ENCODE peak calls at places on chromosomes 16 and 17, in six cellular contexts. One of them, this sample, is unnamed.

GRCh38 chr17:64788286-64789060 is 126.4 kb upstream of the SMURF2 start:
- DNase-seq in IMR-90: no peak
- DNase-seq in H1: no peak
- DNase-seq in neuronal stem cell: no peak
- DNase-seq in trophoblast cell: no peak
- DNase-seq in mesendoderm: no peak
- DNase-seq in this sample: no peak

GRCh38 chr17:64599187-64599676 is 62.9 kb downstream of the SMURF2 start:
- DNase-seq in neuronal stem cell: no peak
- DNase-seq in H1: no peak
- DNase-seq in IMR-90: no peak
- DNase-seq in trophoblast cell: peak
- DNase-seq in mesendoderm: no peak
- DNase-seq in this sample: no peak

GRCh38 chr17:49809056-49809455 is 20.6 kb downstream of the KAT7 start:
- DNase-seq in IMR-90: no peak
- DNase-seq in mesendoderm: no peak
- DNase-seq in trophoblast cell: no peak
- DNase-seq in neuronal stem cell: no peak
- DNase-seq in H1: no peak
- DNase-seq in this sample: no peak

GRCh38 chr16:75203667-75204409 is 3.1 kb downstream of the CTRB2 start:
- DNase-seq in trophoblast cell: no peak
- DNase-seq in IMR-90: no peak
- DNase-seq in mesendoderm: peak
- DNase-seq in H1: no peak
- DNase-seq in neuronal stem cell: no peak
- DNase-seq in this sample: no peak

GRCh38 chr16:29700253-29700987 is 21.4 kb downstream of the QPRT start:
- DNase-seq in neuronal stem cell: peak
- DNase-seq in mesendoderm: peak
- DNase-seq in H1: peak
- DNase-seq in trophoblast cell: peak
- DNase-seq in IMR-90: peak
- DNase-seq in this sample: peak

GRCh38 chr16:10661737-10662136 is 33.0 kb downstream of the TEKT5 start:
- DNase-seq in H1: no peak
- DNase-seq in mesendoderm: no peak
- DNase-seq in neuronal stem cell: no peak
- DNase-seq in IMR-90: no peak
- DNase-seq in trophoblast cell: no peak
- DNase-seq in this sample: no peak

GRCh38 chr17:63082273-63082861 is 116.3 kb downstream of the TANC2 start:
- DNase-seq in IMR-90: peak
- DNase-seq in mesendoderm: peak
- DNase-seq in trophoblast cell: peak
- DNase-seq in H1: no peak
- DNase-seq in neuronal stem cell: no peak
- DNase-seq in this sample: peak

GRCh38 chr16:529012-529575 is 1.6 kb downstream of the CAPN15 start:
- DNase-seq in mesendoderm: no peak
- DNase-seq in trophoblast cell: no peak
- DNase-seq in neuronal stem cell: no peak
- DNase-seq in H1: no peak
- DNase-seq in IMR-90: no peak
- DNase-seq in this sample: no peak

GRCh38 chr16:50839920-50840729 is 98.2 kb downstream of the CYLD start:
- DNase-seq in IMR-90: no peak
- DNase-seq in trophoblast cell: no peak
- DNase-seq in H1: peak
- DNase-seq in neuronal stem cell: no peak
- DNase-seq in mesendoderm: peak
- DNase-seq in this sample: no peak

GRCh38 chr17:2949469-2950044 is 113.8 kb downstream of the OR1D5 start:
- DNase-seq in IMR-90: peak
- DNase-seq in neuronal stem cell: no peak
- DNase-seq in trophoblast cell: peak
- DNase-seq in mesendoderm: no peak
- DNase-seq in H1: no peak
- DNase-seq in this sample: peak

GRCh38 chr16:8632675-8633182 is 11.2 kb downstream of the METTL22 start:
- DNase-seq in H1: no peak
- DNase-seq in IMR-90: no peak
- DNase-seq in mesendoderm: no peak
- DNase-seq in trophoblast cell: peak
- DNase-seq in neuronal stem cell: no peak
- DNase-seq in this sample: no peak

GRCh38 chr17:56601613-56602012 is 8.1 kb downstream of the NOG start:
- DNase-seq in mesendoderm: no peak
- DNase-seq in neuronal stem cell: no peak
- DNase-seq in IMR-90: no peak
- DNase-seq in H1: no peak
- DNase-seq in trophoblast cell: peak
- DNase-seq in this sample: no peak

GRCh38 chr17:70332811-70333210 is 163.5 kb downstream of the KCNJ2 start:
- DNase-seq in neuronal stem cell: no peak
- DNase-seq in trophoblast cell: no peak
- DNase-seq in mesendoderm: no peak
- DNase-seq in H1: no peak
- DNase-seq in IMR-90: no peak
- DNase-seq in this sample: no peak

GRCh38 chr17:14918540-14918939 is 346.6 kb downstream of the PMP22 start:
- DNase-seq in IMR-90: peak
- DNase-seq in mesendoderm: peak
- DNase-seq in trophoblast cell: peak
- DNase-seq in neuronal stem cell: no peak
- DNase-seq in H1: no peak
- DNase-seq in this sample: peak

GRCh38 chr16:84462296-84463210 is 41.9 kb downstream of the MEAK7 start:
- DNase-seq in mesendoderm: no peak
- DNase-seq in trophoblast cell: no peak
- DNase-seq in neuronal stem cell: no peak
- DNase-seq in H1: no peak
- DNase-seq in IMR-90: no peak
- DNase-seq in this sample: no peak

DNA sequence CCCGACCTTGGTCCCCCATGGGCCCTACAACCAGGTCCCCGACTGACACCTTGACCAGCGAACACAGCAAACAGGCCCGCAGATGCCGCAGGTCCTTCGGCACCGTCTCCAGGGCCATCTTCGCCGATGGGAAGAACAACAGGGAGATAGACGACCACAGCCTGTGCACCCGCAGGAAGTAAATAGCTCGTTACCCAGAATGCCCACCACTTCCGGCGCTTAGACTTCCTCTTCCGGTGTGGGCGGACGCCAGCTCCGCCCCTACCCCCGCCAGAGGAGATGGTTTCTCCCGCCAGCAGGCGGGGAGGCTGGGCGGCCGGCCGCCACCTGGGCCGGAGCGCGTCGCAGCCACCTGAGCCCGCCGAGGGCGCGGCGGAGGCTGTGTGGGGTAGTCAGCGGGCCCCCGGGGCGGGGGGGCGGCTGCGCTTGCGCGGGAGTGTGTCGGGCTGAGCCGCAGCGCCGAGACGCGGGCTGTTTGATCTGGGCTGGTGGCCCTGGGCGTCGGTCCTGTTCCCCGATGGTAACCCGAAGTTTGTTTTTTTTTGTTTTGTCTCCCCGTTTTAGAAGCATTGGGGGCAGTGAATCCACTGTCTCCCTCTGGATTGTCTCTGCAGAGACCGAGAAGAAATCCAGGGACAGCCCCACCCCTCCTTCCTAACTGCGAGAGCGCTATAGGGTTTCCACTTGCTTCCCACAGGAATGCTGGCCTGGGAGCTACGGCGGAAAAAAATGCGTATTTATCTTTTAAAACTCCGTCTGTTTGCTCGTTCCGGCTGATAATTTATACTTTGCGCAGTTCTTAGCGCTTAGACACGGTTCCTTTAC is at the start of gene SUPT4H1:
- DNase-seq in IMR-90: peak
- DNase-seq in H1: peak
- DNase-seq in trophoblast cell: peak
- DNase-seq in neuronal stem cell: peak
- DNase-seq in mesendoderm: peak
- DNase-seq in this sample: peak
- H4K8ac ChIP-seq in IMR-90: peak
- H4K8ac ChIP-seq in H1: peak
- H4K8ac ChIP-seq in trophoblast cell: peak
- H4K8ac ChIP-seq in neuronal stem cell: peak
- H4K8ac ChIP-seq in mesendoderm: no peak
- H4K8ac ChIP-seq in this sample: peak

GRCh38 chr17:75784473-75785015 is at the start of gene UNK:
- DNase-seq in H1: peak
- DNase-seq in mesendoderm: peak
- DNase-seq in trophoblast cell: peak
- DNase-seq in IMR-90: peak
- DNase-seq in neuronal stem cell: peak
- DNase-seq in this sample: peak
- H4K8ac ChIP-seq in H1: peak
- H4K8ac ChIP-seq in mesendoderm: peak
- H4K8ac ChIP-seq in trophoblast cell: peak
- H4K8ac ChIP-seq in IMR-90: peak
- H4K8ac ChIP-seq in neuronal stem cell: no peak
- H4K8ac ChIP-seq in this sample: peak

DNA sequence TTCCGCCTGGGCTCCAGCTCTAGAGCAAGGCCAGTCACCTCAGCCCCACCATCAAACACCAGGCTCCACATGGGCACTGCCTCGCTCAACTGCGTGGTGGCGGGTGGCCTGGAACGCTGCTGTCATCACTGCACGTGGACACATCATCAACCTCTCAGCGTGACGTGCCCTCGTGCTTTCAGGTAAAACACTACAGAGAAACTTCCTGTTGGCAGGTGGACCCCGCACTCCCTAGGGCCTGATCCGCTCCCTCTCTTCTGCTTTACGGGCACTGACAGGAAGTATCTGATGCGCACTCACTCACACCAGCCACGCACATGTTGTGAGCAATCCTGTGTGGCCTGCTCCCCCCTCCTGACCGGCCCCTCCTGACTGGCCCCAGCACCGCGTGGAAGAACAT is 87.4 kb downstream of the ANKRD11 start:
- DNase-seq in trophoblast cell: no peak
- DNase-seq in neuronal stem cell: no peak
- DNase-seq in H1: no peak
- DNase-seq in IMR-90: no peak
- DNase-seq in mesendoderm: no peak
- DNase-seq in this sample: no peak
- H4K8ac ChIP-seq in trophoblast cell: no peak
- H4K8ac ChIP-seq in neuronal stem cell: peak
- H4K8ac ChIP-seq in H1: no peak
- H4K8ac ChIP-seq in IMR-90: no peak
- H4K8ac ChIP-seq in mesendoderm: no peak
- H4K8ac ChIP-seq in this sample: peak

GRCh38 chr16:57462209-57462977 is at the start of gene POLR2C:
- DNase-seq in mesendoderm: peak
- DNase-seq in H1: peak
- DNase-seq in trophoblast cell: peak
- DNase-seq in IMR-90: peak
- DNase-seq in neuronal stem cell: peak
- DNase-seq in this sample: peak

GRCh38 chr16:57468346-57468745 is 5.9 kb downstream of the POLR2C start:
- DNase-seq in IMR-90: no peak
- DNase-seq in neuronal stem cell: no peak
- DNase-seq in mesendoderm: no peak
- DNase-seq in H1: no peak
- DNase-seq in trophoblast cell: no peak
- DNase-seq in this sample: no peak

GRCh38 chr16:57464523-57464922 is 2.0 kb downstream of the POLR2C start:
- DNase-seq in IMR-90: no peak
- DNase-seq in neuronal stem cell: no peak
- DNase-seq in H1: no peak
- DNase-seq in mesendoderm: no peak
- DNase-seq in trophoblast cell: no peak
- DNase-seq in this sample: no peak

GRCh38 chr16:57462978-57463362 is 491 bp downstream of the POLR2C start:
- DNase-seq in trophoblast cell: peak
- DNase-seq in H1: no peak
- DNase-seq in neuronal stem cell: no peak
- DNase-seq in mesendoderm: no peak
- DNase-seq in IMR-90: no peak
- DNase-seq in this sample: peak
- H4K8ac ChIP-seq in trophoblast cell: peak
- H4K8ac ChIP-seq in H1: peak
- H4K8ac ChIP-seq in neuronal stem cell: no peak
- H4K8ac ChIP-seq in mesendoderm: no peak
- H4K8ac ChIP-seq in IMR-90: peak
- H4K8ac ChIP-seq in this sample: no peak

GRCh38 chr17:79438045-79438444 is 172.8 kb downstream of the RBFOX3 start:
- DNase-seq in IMR-90: no peak
- DNase-seq in H1: no peak
- DNase-seq in trophoblast cell: no peak
- DNase-seq in neuronal stem cell: no peak
- DNase-seq in mesendoderm: peak
- DNase-seq in this sample: no peak

GRCh38 chr17:79438936-79439335 is 171.9 kb downstream of the RBFOX3 start:
- DNase-seq in H1: no peak
- DNase-seq in trophoblast cell: no peak
- DNase-seq in neuronal stem cell: no peak
- DNase-seq in IMR-90: no peak
- DNase-seq in mesendoderm: no peak
- DNase-seq in this sample: no peak

GRCh38 chr17:79440251-79440650 is 170.6 kb downstream of the RBFOX3 start:
- DNase-seq in trophoblast cell: no peak
- DNase-seq in IMR-90: no peak
- DNase-seq in neuronal stem cell: no peak
- DNase-seq in mesendoderm: no peak
- DNase-seq in H1: no peak
- DNase-seq in this sample: no peak

GRCh38 chr17:79441607-79442006 is 169.2 kb downstream of the RBFOX3 start:
- DNase-seq in IMR-90: no peak
- DNase-seq in trophoblast cell: no peak
- DNase-seq in H1: no peak
- DNase-seq in mesendoderm: no peak
- DNase-seq in neuronal stem cell: no peak
- DNase-seq in this sample: no peak

GRCh38 chr17:79439493-79439892 is 171.4 kb downstream of the RBFOX3 start:
- DNase-seq in H1: no peak
- DNase-seq in neuronal stem cell: no peak
- DNase-seq in mesendoderm: no peak
- DNase-seq in IMR-90: no peak
- DNase-seq in trophoblast cell: no peak
- DNase-seq in this sample: no peak
- H4K8ac ChIP-seq in H1: no peak
- H4K8ac ChIP-seq in neuronal stem cell: no peak
- H4K8ac ChIP-seq in mesendoderm: no peak
- H4K8ac ChIP-seq in IMR-90: no peak
- H4K8ac ChIP-seq in trophoblast cell: no peak
- H4K8ac ChIP-seq in this sample: no peak

DNA sequence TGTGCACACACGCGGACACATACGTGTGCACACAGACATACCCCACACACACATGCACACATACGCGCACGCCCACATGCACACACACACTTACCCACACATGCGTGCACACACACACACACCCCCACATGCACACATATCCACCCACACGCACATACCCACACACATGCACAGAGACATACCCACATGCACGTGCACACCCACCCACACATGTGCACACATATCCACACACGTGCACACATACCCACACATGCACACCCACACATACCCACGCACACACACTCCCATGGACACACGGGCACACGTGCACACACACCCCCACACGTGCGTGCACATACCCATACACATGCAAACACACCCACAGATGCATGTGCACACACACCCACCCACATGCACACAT is 27.2 kb upstream of the PVALEF start:
- DNase-seq in trophoblast cell: no peak
- DNase-seq in mesendoderm: no peak
- DNase-seq in IMR-90: no peak
- DNase-seq in H1: no peak
- DNase-seq in neuronal stem cell: no peak
- DNase-seq in this sample: no peak
- H4K8ac ChIP-seq in trophoblast cell: no peak
- H4K8ac ChIP-seq in mesendoderm: no peak
- H4K8ac ChIP-seq in IMR-90: no peak
- H4K8ac ChIP-seq in H1: no peak
- H4K8ac ChIP-seq in neuronal stem cell: no peak
- H4K8ac ChIP-seq in this sample: no peak

This sample was measured in mesenchymal stem cell.